ENCODE peak calls at places on chromosomes 16 and 17, in ten cellular contexts. One of them, this sample, is unnamed.

GRCh38 chr16:30406911-30407793 is at the start of gene ZNF771:
- DNase-seq in foreskin fibroblast: peak
- DNase-seq in HL-60: peak
- DNase-seq in omental fat pad: peak
- DNase-seq in progenitor cell of endocrine pancreas: peak
- DNase-seq in fibroblast of villous mesenchyme: peak
- DNase-seq in tibial nerve: peak
- DNase-seq in heart left ventricle: peak
- DNase-seq in AG10803: peak
- DNase-seq in fibroblast of mammary gland: peak
- DNase-seq in this sample: peak

GRCh38 chr16:81996664-81997529 is 14.4 kb downstream of the SDR42E1 start:
- DNase-seq in fibroblast of villous mesenchyme: peak
- DNase-seq in foreskin fibroblast: peak
- DNase-seq in fibroblast of mammary gland: peak
- DNase-seq in progenitor cell of endocrine pancreas: no peak
- DNase-seq in AG10803: peak
- DNase-seq in tibial nerve: no peak
- DNase-seq in heart left ventricle: no peak
- DNase-seq in HL-60: peak
- DNase-seq in omental fat pad: no peak
- DNase-seq in this sample: no peak

GRCh38 chr17:79258843-79259242 is 184.2 kb downstream of the ENGASE start:
- DNase-seq in fibroblast of mammary gland: no peak
- DNase-seq in fibroblast of villous mesenchyme: no peak
- DNase-seq in heart left ventricle: no peak
- DNase-seq in HL-60: no peak
- DNase-seq in omental fat pad: no peak
- DNase-seq in foreskin fibroblast: no peak
- DNase-seq in tibial nerve: no peak
- DNase-seq in progenitor cell of endocrine pancreas: no peak
- DNase-seq in AG10803: no peak
- DNase-seq in this sample: no peak

GRCh38 chr17:58352843-58353719 is 1.1 kb upstream of the SUPT4H1 start:
- DNase-seq in progenitor cell of endocrine pancreas: no peak
- DNase-seq in AG10803: peak
- DNase-seq in fibroblast of villous mesenchyme: peak
- DNase-seq in foreskin fibroblast: peak
- DNase-seq in fibroblast of mammary gland: peak
- DNase-seq in heart left ventricle: peak
- DNase-seq in tibial nerve: no peak
- DNase-seq in omental fat pad: no peak
- DNase-seq in HL-60: no peak
- DNase-seq in this sample: no peak

GRCh38 chr16:87382023-87382785 is 1.4 kb downstream of the FBXO31 start:
- DNase-seq in progenitor cell of endocrine pancreas: no peak
- DNase-seq in omental fat pad: no peak
- DNase-seq in foreskin fibroblast: peak
- DNase-seq in heart left ventricle: no peak
- DNase-seq in tibial nerve: no peak
- DNase-seq in fibroblast of mammary gland: no peak
- DNase-seq in HL-60: no peak
- DNase-seq in AG10803: no peak
- DNase-seq in fibroblast of villous mesenchyme: no peak
- DNase-seq in this sample: no peak

GRCh38 chr16:80517846-80518245 is 22.9 kb upstream of the DYNLRB2 start:
- DNase-seq in omental fat pad: no peak
- DNase-seq in heart left ventricle: no peak
- DNase-seq in tibial nerve: no peak
- DNase-seq in progenitor cell of endocrine pancreas: no peak
- DNase-seq in AG10803: no peak
- DNase-seq in foreskin fibroblast: no peak
- DNase-seq in HL-60: no peak
- DNase-seq in fibroblast of villous mesenchyme: no peak
- DNase-seq in fibroblast of mammary gland: no peak
- DNase-seq in this sample: no peak

GRCh38 chr17:20989991-20990855 is 52.6 kb downstream of the USP22 start:
- DNase-seq in HL-60: no peak
- DNase-seq in progenitor cell of endocrine pancreas: no peak
- DNase-seq in heart left ventricle: no peak
- DNase-seq in AG10803: no peak
- DNase-seq in fibroblast of villous mesenchyme: no peak
- DNase-seq in tibial nerve: no peak
- DNase-seq in foreskin fibroblast: no peak
- DNase-seq in omental fat pad: no peak
- DNase-seq in fibroblast of mammary gland: no peak
- DNase-seq in this sample: no peak

GRCh38 chr16:57471209-57471608 is 8.7 kb downstream of the POLR2C start:
- DNase-seq in HL-60: no peak
- DNase-seq in AG10803: no peak
- DNase-seq in fibroblast of mammary gland: no peak
- DNase-seq in tibial nerve: no peak
- DNase-seq in fibroblast of villous mesenchyme: no peak
- DNase-seq in progenitor cell of endocrine pancreas: no peak
- DNase-seq in foreskin fibroblast: no peak
- DNase-seq in omental fat pad: no peak
- DNase-seq in heart left ventricle: no peak
- DNase-seq in this sample: no peak

GRCh38 chr16:73951541-73951940 is 345.1 kb upstream of the PSMD7 start:
- DNase-seq in progenitor cell of endocrine pancreas: no peak
- DNase-seq in fibroblast of mammary gland: no peak
- DNase-seq in heart left ventricle: peak
- DNase-seq in fibroblast of villous mesenchyme: no peak
- DNase-seq in omental fat pad: no peak
- DNase-seq in foreskin fibroblast: peak
- DNase-seq in HL-60: no peak
- DNase-seq in AG10803: peak
- DNase-seq in tibial nerve: no peak
- DNase-seq in this sample: no peak

GRCh38 chr17:59093702-59094231 is 12.9 kb downstream of the TRIM37 start:
- DNase-seq in fibroblast of mammary gland: peak
- DNase-seq in heart left ventricle: peak
- DNase-seq in foreskin fibroblast: peak
- DNase-seq in progenitor cell of endocrine pancreas: no peak
- DNase-seq in tibial nerve: no peak
- DNase-seq in omental fat pad: peak
- DNase-seq in AG10803: peak
- DNase-seq in HL-60: no peak
- DNase-seq in fibroblast of villous mesenchyme: peak
- DNase-seq in this sample: no peak

GRCh38 chr16:66553223-66553622 is 847 bp downstream of the CKLF start:
- DNase-seq in foreskin fibroblast: peak
- DNase-seq in progenitor cell of endocrine pancreas: no peak
- DNase-seq in omental fat pad: no peak
- DNase-seq in fibroblast of villous mesenchyme: no peak
- DNase-seq in tibial nerve: no peak
- DNase-seq in fibroblast of mammary gland: peak
- DNase-seq in AG10803: no peak
- DNase-seq in heart left ventricle: no peak
- DNase-seq in HL-60: no peak
- DNase-seq in this sample: no peak

GRCh38 chr17:4023220-4023619 is 59.0 kb upstream of the ATP2A3 start:
- DNase-seq in heart left ventricle: no peak
- DNase-seq in fibroblast of villous mesenchyme: no peak
- DNase-seq in HL-60: no peak
- DNase-seq in AG10803: no peak
- DNase-seq in progenitor cell of endocrine pancreas: no peak
- DNase-seq in foreskin fibroblast: no peak
- DNase-seq in tibial nerve: no peak
- DNase-seq in fibroblast of mammary gland: no peak
- DNase-seq in omental fat pad: no peak
- DNase-seq in this sample: no peak
- TF ChIP-seq CTCF in heart left ventricle: no peak
- TF ChIP-seq CTCF in fibroblast of villous mesenchyme: no peak
- TF ChIP-seq CTCF in HL-60: no peak
- TF ChIP-seq CTCF in AG10803: no peak
- TF ChIP-seq CTCF in progenitor cell of endocrine pancreas: no peak
- TF ChIP-seq CTCF in foreskin fibroblast: no peak
- TF ChIP-seq CTCF in tibial nerve: no peak
- TF ChIP-seq CTCF in fibroblast of mammary gland: no peak
- TF ChIP-seq CTCF in omental fat pad: no peak
- TF ChIP-seq CTCF in this sample: no peak

DNA sequence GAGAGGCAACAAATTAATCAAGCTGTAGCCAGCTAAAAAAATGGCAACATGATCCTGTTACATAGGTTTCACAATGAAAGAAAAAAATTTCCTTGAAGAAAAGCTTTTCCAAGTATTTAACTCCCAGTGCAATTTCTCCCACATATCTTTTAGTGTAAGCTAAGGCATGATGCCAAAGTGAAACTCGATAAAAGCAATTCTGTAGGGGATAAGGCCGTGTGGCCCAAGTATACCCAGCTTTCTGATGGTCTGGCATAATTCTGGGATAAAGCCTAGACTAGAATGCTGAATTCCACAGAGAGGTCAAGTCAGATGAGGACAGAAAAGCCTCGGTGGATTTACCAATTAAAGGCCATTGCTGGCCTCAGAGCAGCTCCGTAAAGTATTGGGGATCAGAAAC is 36.2 kb downstream of the CTCF start:
- DNase-seq in omental fat pad: no peak
- DNase-seq in HL-60: no peak
- DNase-seq in tibial nerve: no peak
- DNase-seq in fibroblast of mammary gland: peak
- DNase-seq in fibroblast of villous mesenchyme: peak
- DNase-seq in foreskin fibroblast: peak
- DNase-seq in AG10803: no peak
- DNase-seq in progenitor cell of endocrine pancreas: no peak
- DNase-seq in heart left ventricle: no peak
- DNase-seq in this sample: no peak
- TF ChIP-seq CTCF in omental fat pad: no peak
- TF ChIP-seq CTCF in HL-60: no peak
- TF ChIP-seq CTCF in tibial nerve: no peak
- TF ChIP-seq CTCF in fibroblast of mammary gland: no peak
- TF ChIP-seq CTCF in fibroblast of villous mesenchyme: no peak
- TF ChIP-seq CTCF in foreskin fibroblast: no peak
- TF ChIP-seq CTCF in AG10803: no peak
- TF ChIP-seq CTCF in progenitor cell of endocrine pancreas: no peak
- TF ChIP-seq CTCF in heart left ventricle: no peak
- TF ChIP-seq CTCF in this sample: no peak

GRCh38 chr17:57008958-57009357 is 31.0 kb downstream of the SCPEP1 start:
- DNase-seq in AG10803: no peak
- DNase-seq in HL-60: no peak
- DNase-seq in tibial nerve: no peak
- DNase-seq in foreskin fibroblast: no peak
- DNase-seq in fibroblast of villous mesenchyme: no peak
- DNase-seq in omental fat pad: no peak
- DNase-seq in heart left ventricle: no peak
- DNase-seq in fibroblast of mammary gland: no peak
- DNase-seq in progenitor cell of endocrine pancreas: no peak
- DNase-seq in this sample: no peak

GRCh38 chr17:57001541-57001940 is 23.6 kb downstream of the SCPEP1 start:
- DNase-seq in AG10803: no peak
- DNase-seq in heart left ventricle: no peak
- DNase-seq in progenitor cell of endocrine pancreas: no peak
- DNase-seq in HL-60: no peak
- DNase-seq in foreskin fibroblast: no peak
- DNase-seq in fibroblast of mammary gland: no peak
- DNase-seq in fibroblast of villous mesenchyme: no peak
- DNase-seq in omental fat pad: no peak
- DNase-seq in tibial nerve: no peak
- DNase-seq in this sample: no peak

GRCh38 chr17:57006040-57006439 is 28.1 kb downstream of the SCPEP1 start:
- DNase-seq in tibial nerve: no peak
- DNase-seq in progenitor cell of endocrine pancreas: no peak
- DNase-seq in heart left ventricle: no peak
- DNase-seq in fibroblast of mammary gland: no peak
- DNase-seq in foreskin fibroblast: no peak
- DNase-seq in fibroblast of villous mesenchyme: no peak
- DNase-seq in HL-60: no peak
- DNase-seq in AG10803: no peak
- DNase-seq in omental fat pad: no peak
- DNase-seq in this sample: no peak

GRCh38 chr17:57002904-57003303 is 25.0 kb downstream of the SCPEP1 start:
- DNase-seq in fibroblast of mammary gland: no peak
- DNase-seq in HL-60: no peak
- DNase-seq in heart left ventricle: no peak
- DNase-seq in omental fat pad: no peak
- DNase-seq in foreskin fibroblast: no peak
- DNase-seq in AG10803: no peak
- DNase-seq in progenitor cell of endocrine pancreas: no peak
- DNase-seq in tibial nerve: no peak
- DNase-seq in fibroblast of villous mesenchyme: no peak
- DNase-seq in this sample: no peak

GRCh38 chr17:57004944-57005579 is 27.1 kb downstream of the SCPEP1 start:
- DNase-seq in fibroblast of mammary gland: no peak
- DNase-seq in foreskin fibroblast: no peak
- DNase-seq in fibroblast of villous mesenchyme: no peak
- DNase-seq in heart left ventricle: no peak
- DNase-seq in tibial nerve: no peak
- DNase-seq in HL-60: peak
- DNase-seq in AG10803: no peak
- DNase-seq in omental fat pad: no peak
- DNase-seq in progenitor cell of endocrine pancreas: no peak
- DNase-seq in this sample: peak
- TF ChIP-seq CTCF in fibroblast of mammary gland: no peak
- TF ChIP-seq CTCF in foreskin fibroblast: no peak
- TF ChIP-seq CTCF in fibroblast of villous mesenchyme: peak
- TF ChIP-seq CTCF in heart left ventricle: peak
- TF ChIP-seq CTCF in tibial nerve: no peak
- TF ChIP-seq CTCF in HL-60: no peak
- TF ChIP-seq CTCF in AG10803: no peak
- TF ChIP-seq CTCF in omental fat pad: no peak
- TF ChIP-seq CTCF in progenitor cell of endocrine pancreas: peak
- TF ChIP-seq CTCF in this sample: no peak

GRCh38 chr17:5793899-5794298 is 209.6 kb upstream of the NLRP1 start:
- DNase-seq in progenitor cell of endocrine pancreas: no peak
- DNase-seq in fibroblast of mammary gland: peak
- DNase-seq in heart left ventricle: no peak
- DNase-seq in tibial nerve: no peak
- DNase-seq in HL-60: no peak
- DNase-seq in fibroblast of villous mesenchyme: peak
- DNase-seq in omental fat pad: no peak
- DNase-seq in foreskin fibroblast: peak
- DNase-seq in AG10803: no peak
- DNase-seq in this sample: no peak
- TF ChIP-seq CTCF in progenitor cell of endocrine pancreas: no peak
- TF ChIP-seq CTCF in fibroblast of mammary gland: peak
- TF ChIP-seq CTCF in heart left ventricle: no peak
- TF ChIP-seq CTCF in tibial nerve: no peak
- TF ChIP-seq CTCF in HL-60: no peak
- TF ChIP-seq CTCF in fibroblast of villous mesenchyme: peak
- TF ChIP-seq CTCF in omental fat pad: no peak
- TF ChIP-seq CTCF in foreskin fibroblast: no peak
- TF ChIP-seq CTCF in AG10803: peak
- TF ChIP-seq CTCF in this sample: no peak

GRCh38 chr17:5019475-5019956 is 15.7 kb downstream of the SLC52A1 start:
- DNase-seq in AG10803: no peak
- DNase-seq in foreskin fibroblast: peak
- DNase-seq in omental fat pad: no peak
- DNase-seq in HL-60: no peak
- DNase-seq in tibial nerve: no peak
- DNase-seq in progenitor cell of endocrine pancreas: no peak
- DNase-seq in heart left ventricle: no peak
- DNase-seq in fibroblast of mammary gland: peak
- DNase-seq in fibroblast of villous mesenchyme: no peak
- DNase-seq in this sample: peak
- TF ChIP-seq CTCF in AG10803: no peak
- TF ChIP-seq CTCF in foreskin fibroblast: no peak
- TF ChIP-seq CTCF in omental fat pad: no peak
- TF ChIP-seq CTCF in HL-60: no peak
- TF ChIP-seq CTCF in tibial nerve: no peak
- TF ChIP-seq CTCF in progenitor cell of endocrine pancreas: no peak
- TF ChIP-seq CTCF in heart left ventricle: no peak
- TF ChIP-seq CTCF in fibroblast of mammary gland: no peak
- TF ChIP-seq CTCF in fibroblast of villous mesenchyme: peak
- TF ChIP-seq CTCF in this sample: no peak

This sample was measured in GM20000.